ENCODE peak calls at places on chromosomes 13 and 19, in five cellular contexts. N, G, R, E and Q are unnamed samples.

GRCh38 chr19:372306-372890 is 27.8 kb upstream of the MIER2 start:
- DNase-seq in R (no peak), E (no peak), N (no peak), G (no peak), Q (no peak)

GRCh38 chr19:2164020-2164988 is 571 bp downstream of the DOT1L start:
- DNase-seq in R (no peak), N (peak), E (no peak), G (no peak), Q (peak)

GRCh38 chr19:14383898-14384669 is 2.8 kb downstream of the ADGRE5 start:
- DNase-seq in E (no peak), G (no peak), R (no peak), N (peak), Q (no peak)

GRCh38 chr19:51460164-51460992 is 2.1 kb upstream of the SIGLEC8 start:
- DNase-seq in G (no peak), R (no peak), E (peak), N (peak), Q (peak)

GRCh38 chr19:1513492-1514294 is 874 bp upstream of the ADAMTSL5 start:
- DNase-seq in E (no peak), N (peak), G (peak), R (no peak), Q (peak)

GRCh38 chr13:89968468-89968867 is 1379.0 kb upstream of the MIR17HG start:
- DNase-seq in R (no peak), N (no peak), G (no peak), E (no peak), Q (no peak)

GRCh38 chr19:41699231-41699967 is 9.0 kb upstream of the CEACAM5 start:
- DNase-seq in R (no peak), N (no peak), G (no peak), E (no peak), Q (no peak)

GRCh38 chr13:22596157-22596863 is 584.5 kb upstream of the SGCG start:
- DNase-seq in E (peak), N (no peak), G (no peak), R (no peak), Q (no peak)

GRCh38 chr19:34428549-34429285 is 536 bp downstream of the UBA2 start:
- DNase-seq in R (no peak), N (peak), G (no peak), E (peak), Q (peak)

GRCh38 chr13:49296659-49297058 is 48.9 kb downstream of the CDADC1 start:
- DNase-seq in R (no peak), G (no peak), E (peak), N (no peak), Q (no peak)

GRCh38 chr13:21638319-21639282 is 32.3 kb upstream of the FGF9 start:
- DNase-seq in E (no peak), G (no peak), N (peak), R (no peak), Q (peak)

GRCh38 chr19:42132851-42133528 is 744 bp upstream of the POU2F2 start:
- DNase-seq in N (peak), R (peak), E (peak), G (peak), Q (peak)

GRCh38 chr13:75547917-75548316 is 1.7 kb upstream of the UCHL3 start:
- DNase-seq in N (no peak), R (no peak), E (no peak), G (no peak), Q (no peak)

GRCh38 chr13:90201198-90201597 is 1146.3 kb upstream of the MIR17HG start:
- DNase-seq in E (no peak), R (no peak), N (no peak), G (no peak), Q (no peak)

DNA sequence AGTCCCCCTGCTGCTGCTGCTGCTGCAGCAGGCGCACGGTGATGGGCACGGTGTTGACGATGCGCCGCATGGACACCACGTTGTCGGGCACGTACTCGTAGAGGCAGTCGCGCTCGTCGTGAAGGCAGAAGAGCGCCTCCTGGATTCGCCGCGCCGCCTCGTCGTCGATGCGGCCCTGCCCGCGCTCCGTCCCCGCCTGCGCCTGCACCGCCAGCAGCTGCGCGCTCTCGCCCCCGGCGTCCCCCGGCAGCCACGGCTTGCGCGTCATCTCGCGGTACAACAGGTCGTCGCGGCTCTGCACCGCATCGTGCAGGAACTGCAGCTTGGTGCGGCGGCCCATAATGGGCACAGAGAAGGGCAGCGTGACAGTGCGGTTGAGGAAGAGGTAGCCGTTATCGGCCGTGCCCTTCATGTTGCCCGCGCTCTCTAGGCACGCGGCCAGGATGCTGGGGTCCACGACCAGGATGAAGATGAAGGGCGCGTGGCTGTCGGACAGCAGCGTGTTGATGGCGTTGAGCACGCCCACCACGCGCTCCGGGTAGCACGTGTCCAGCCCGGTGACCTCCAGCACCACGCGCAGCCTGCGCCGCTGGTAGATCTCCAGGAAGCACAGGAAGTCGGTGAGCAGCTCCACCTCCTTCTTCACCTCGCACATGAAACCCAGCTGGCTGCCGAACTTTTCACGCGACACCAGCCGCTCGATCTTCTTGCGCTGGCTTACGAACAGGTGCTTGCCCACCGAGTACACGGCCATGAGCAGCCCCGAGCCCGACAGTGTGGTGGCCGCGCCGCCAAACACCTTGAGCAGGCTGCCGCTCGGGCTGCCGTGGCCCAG is 8.1 kb downstream of the NKPD1 start:
- DNase-seq in N (no peak), R (no peak), G (no peak), E (no peak), Q (peak)
- TF ChIP-seq EZH2 in N (no peak), R (no peak), G (no peak), E (no peak), Q (no peak)

GRCh38 chr13:24680258-24680920 is at the start of gene ATP12A:
- DNase-seq in N (no peak), G (no peak), E (no peak), R (no peak), Q (peak)
- TF ChIP-seq REST in N (no peak), G (no peak), E (no peak), R (no peak), Q (no peak)

GRCh38 chr19:3480383-3481091 is at the start of gene SMIM24:
- DNase-seq in N (peak), R (no peak), E (peak), G (no peak), Q (no peak)

GRCh38 chr19:3483226-3483628 is at the start of gene SMIM44:
- DNase-seq in G (no peak), R (no peak), E (no peak), N (no peak), Q (no peak)

GRCh38 chr19:3482507-3483225 is 575 bp downstream of the SMIM44 start:
- DNase-seq in N (no peak), E (no peak), G (no peak), R (no peak), Q (no peak)

GRCh38 chr19:3479819-3480215 is 508 bp downstream of the SMIM24 start:
- DNase-seq in G (no peak), N (peak), R (no peak), E (no peak), Q (peak)

GRCh38 chr19:3481241-3482090 is 1.1 kb upstream of the SMIM24 start:
- DNase-seq in G (no peak), N (peak), R (no peak), E (peak), Q (no peak)
- TF ChIP-seq EZH2 in G (no peak), N (no peak), R (no peak), E (no peak), Q (no peak)

DNA sequence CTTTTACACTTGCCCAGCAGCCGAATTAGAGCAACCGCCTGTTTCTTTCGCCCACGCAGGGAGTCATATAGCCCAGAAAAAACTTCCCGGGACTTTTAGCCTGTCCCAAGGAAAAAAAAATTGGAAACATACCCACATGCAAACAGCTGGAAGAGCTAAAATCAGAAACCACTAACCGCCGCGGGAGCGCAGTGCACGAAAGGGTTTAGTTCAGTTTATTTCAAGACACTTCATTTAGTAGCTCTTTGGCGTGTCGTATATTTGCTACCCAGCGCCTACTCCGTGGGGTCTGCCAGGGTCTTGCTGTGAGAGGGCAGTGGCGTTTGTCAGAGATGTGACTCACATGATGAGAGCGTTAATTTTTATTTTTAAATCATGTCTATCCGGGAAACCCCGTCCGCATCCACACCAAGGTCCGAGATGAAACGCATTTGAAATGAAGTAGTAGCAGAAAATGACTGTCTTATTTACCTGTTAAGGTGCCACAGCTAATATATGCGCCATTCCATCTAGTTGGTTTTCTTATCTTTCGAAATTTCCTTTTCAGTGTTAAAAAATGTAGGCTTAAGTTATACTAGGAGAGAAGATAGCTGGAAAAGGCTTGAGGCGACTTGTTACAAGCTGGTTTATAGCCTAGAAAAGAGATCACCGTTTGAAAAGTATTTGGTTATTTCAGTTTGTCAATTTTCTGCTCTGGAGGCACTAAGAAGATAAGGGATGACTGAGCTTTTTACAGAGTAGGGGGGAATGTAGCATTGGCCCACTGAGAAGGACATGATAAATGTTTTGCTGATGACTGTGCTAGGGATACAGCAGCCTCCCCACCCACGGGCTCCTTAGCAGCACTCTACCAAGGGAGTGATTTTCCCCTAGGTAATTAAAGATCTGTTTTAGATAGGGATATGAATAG is 1.7 kb downstream of the KLF5 start:
- DNase-seq in G (no peak), E (no peak), N (peak), R (no peak), Q (no peak)
- TF ChIP-seq REST in G (no peak), E (no peak), N (no peak), R (no peak), Q (no peak)

DNA sequence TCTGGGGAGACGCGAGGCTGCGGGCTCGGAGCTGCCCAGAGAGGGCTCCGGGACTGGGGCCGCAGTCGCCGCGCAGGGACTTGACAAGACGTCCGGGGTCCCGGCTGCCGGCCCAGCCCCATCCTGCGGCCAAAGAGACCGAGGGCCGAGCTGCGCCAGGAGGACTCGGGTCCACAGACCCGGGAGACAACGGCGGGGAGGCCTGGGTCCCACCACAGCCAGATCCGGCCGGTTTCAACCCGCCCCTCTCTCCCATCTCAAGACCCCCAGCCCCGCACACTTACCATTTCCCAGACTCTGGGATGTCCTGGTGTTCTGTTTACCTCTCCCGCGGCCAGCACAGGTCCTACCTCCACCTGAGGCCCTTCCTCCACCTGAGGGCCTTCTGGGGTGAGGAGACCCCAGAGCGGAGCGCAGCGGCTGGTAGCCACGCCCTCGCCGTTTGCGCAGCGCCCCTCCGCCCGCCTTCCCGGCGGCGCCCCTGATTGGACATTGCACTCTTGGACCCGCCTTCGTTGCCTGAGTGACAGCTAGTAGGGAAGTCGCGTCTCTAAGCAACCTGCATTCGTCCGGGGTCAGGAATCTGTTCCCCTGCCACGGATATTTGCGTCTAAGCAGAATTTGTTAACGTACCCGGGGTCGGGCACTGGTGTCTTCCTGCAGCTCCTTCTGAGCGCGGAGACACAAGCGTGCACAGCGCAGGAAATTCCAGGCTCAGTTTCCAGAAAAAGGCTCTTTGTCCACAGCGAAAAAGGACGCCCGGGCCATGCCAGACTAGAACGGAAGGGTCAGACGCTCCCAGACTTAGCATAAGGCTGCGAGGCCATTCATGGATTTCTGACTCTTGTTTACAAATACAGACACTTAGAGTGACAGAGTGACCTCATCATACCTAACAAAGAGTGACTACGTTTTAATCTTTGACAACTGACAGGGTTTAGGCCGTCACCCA is at the start of gene ZNF709:
- DNase-seq in E (peak), N (peak), R (peak), G (no peak), Q (peak)
- TF ChIP-seq EZH2 in E (no peak), N (no peak), R (no peak), G (no peak), Q (no peak)